ENCODE peak calls at places on chromosomes 12 and 14, in seven cellular contexts. C, H, R, O, B, I and A are unnamed samples.

GRCh38 chr12:94628369-94628768 is 22.0 kb downstream of the TMCC3 start:
- DNase-seq in C (no peak), H (no peak), R (no peak), O (no peak), B (no peak), I (no peak), A (no peak)

GRCh38 chr12:122021193-122021821 is 377 bp upstream of the BCL7A start:
- DNase-seq in C (peak), H (peak), R (no peak), O (no peak), B (no peak), I (no peak), A (peak)

GRCh38 chr14:35224615-35225014 is 67.6 kb upstream of the PSMA6 start:
- DNase-seq in C (no peak), H (no peak), R (no peak), O (no peak), B (no peak), I (no peak), A (no peak)

GRCh38 chr12:25241171-25242020 is 9.3 kb downstream of the KRAS start:
- DNase-seq in C (no peak), H (no peak), R (peak), O (peak), B (no peak), I (peak), A (peak)

GRCh38 chr14:70887207-70888150 is 19.8 kb upstream of the PCNX1 start:
- DNase-seq in C (no peak), H (no peak), R (peak), O (peak), B (no peak), I (peak), A (peak)

GRCh38 chr14:91264151-91265150 is 19.9 kb upstream of the GPR68 start:
- DNase-seq in C (peak), H (no peak), R (no peak), O (no peak), B (no peak), I (no peak), A (no peak)

GRCh38 chr14:91159182-91159581 is 45.3 kb downstream of the DGLUCY start:
- DNase-seq in C (no peak), H (no peak), R (no peak), O (no peak), B (no peak), I (no peak), A (no peak)

GRCh38 chr14:56514663-56515371 is 64.8 kb upstream of the TMEM260 start:
- DNase-seq in C (no peak), H (peak), R (no peak), O (peak), B (no peak), I (peak), A (peak)

GRCh38 chr14:24481622-24482324 is 26.3 kb downstream of the CMA1 start:
- DNase-seq in C (peak), H (peak), R (peak), O (peak), B (peak), I (no peak), A (peak)

GRCh38 chr12:4416276-4416675 is 29.3 kb downstream of the FGF6 start:
- DNase-seq in C (no peak), H (no peak), R (no peak), O (no peak), B (no peak), I (no peak), A (no peak)

GRCh38 chr14:71855399-71856036 is 76.7 kb upstream of the RGS6 start:
- DNase-seq in C (peak), H (peak), R (peak), O (peak), B (peak), I (peak), A (peak)

GRCh38 chr12:18570543-18570942 is 167.3 kb downstream of the PLCZ1 start:
- DNase-seq in C (no peak), H (no peak), R (no peak), O (no peak), B (no peak), I (no peak), A (no peak)

GRCh38 chr14:24837280-24838046 is 203.5 kb upstream of the GZMB start:
- DNase-seq in C (no peak), H (no peak), R (no peak), O (no peak), B (no peak), I (peak), A (no peak)

GRCh38 chr12:108635201-108635996 is 1.7 kb upstream of the SELPLG start:
- DNase-seq in C (no peak), H (no peak), R (no peak), O (no peak), B (peak), I (no peak), A (no peak)
- H3K4me3 ChIP-seq in C (no peak), H (no peak), R (no peak), O (no peak), B (peak), I (no peak), A (no peak)

GRCh38 chr14:21917699-21918436 is 244.2 kb upstream of the OR4E1 start:
- DNase-seq in C (peak), H (peak), R (peak), O (peak), B (peak), I (peak), A (peak)

GRCh38 chr14:21911877-21912276 is 238.3 kb upstream of the OR4E1 start:
- DNase-seq in C (no peak), H (no peak), R (no peak), O (no peak), B (no peak), I (no peak), A (no peak)

GRCh38 chr14:21915814-21916213 is 242.2 kb upstream of the OR4E1 start:
- DNase-seq in C (peak), H (no peak), R (peak), O (no peak), B (no peak), I (no peak), A (peak)

GRCh38 chr14:21910260-21910659 is 236.6 kb upstream of the OR4E1 start:
- DNase-seq in C (no peak), H (no peak), R (no peak), O (no peak), B (no peak), I (no peak), A (no peak)

DNA sequence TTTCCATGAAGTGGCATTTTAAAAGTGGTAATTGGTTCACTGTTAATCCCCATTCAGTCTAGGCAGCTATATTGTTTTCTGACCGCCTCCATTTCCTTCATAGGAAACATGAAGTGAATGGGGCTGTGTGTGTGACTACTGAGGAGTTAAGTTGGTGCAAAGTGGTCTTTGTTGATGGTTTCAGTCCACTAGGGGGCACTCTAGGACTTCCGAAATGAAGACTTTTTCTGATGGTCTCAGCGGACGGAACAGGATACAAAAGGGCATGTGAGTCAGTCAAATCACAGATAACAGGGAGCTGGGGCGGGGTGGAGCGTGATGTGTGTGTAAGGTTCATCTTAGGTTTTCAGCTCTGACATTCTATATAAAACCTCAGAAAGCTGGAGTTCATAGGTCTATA is 240.1 kb upstream of the OR4E1 start:
- DNase-seq in C (peak), H (peak), R (peak), O (peak), B (peak), I (peak), A (peak)
- TF ChIP-seq CTCF in C (peak), H (peak), R (peak), O (peak), B (peak), I (peak), A (peak)

DNA sequence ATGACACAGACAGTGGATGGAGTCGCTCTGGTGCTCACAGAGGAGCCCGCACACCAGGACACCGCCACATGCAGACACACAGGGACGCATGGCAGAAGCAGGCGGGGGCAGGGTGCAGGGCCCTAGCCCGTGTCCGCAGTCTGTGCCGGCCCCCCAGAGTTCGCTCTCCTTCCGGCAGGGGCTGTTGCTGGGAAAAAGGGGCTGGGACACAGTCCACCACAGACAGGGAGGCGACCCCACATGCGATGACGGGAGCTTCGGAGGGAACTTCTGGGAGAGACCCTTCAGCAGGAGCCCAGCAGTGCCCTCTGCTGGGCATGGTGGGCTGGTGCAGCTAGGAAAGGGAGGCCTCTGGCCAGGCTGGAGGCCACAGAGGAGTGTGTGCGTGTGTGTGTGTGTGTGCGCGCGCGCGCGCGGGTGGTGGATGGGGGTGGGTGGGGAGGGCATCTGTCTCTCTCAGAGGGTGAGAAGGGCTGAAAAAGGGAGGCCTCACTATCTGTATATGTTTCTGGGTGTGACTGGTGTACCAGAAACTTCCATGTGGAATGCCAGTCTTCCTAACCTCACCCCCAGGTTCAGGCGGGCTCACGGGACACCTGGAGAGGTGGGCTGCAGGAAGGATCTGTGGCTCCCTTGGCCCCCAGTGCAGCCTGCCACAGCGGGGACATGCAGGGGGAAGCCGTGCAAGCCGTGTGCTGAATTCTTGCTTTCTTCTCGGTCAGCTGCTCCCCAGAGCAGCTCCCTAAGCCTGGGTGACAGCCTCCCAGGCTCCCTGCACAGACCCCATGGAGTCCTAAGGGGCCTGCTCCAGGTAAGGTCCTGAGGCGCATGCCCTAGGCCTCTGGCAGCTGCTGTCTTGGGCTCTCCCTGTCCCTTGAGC is 60.7 kb downstream of the PLEKHG3 start:
- DNase-seq in C (peak), H (peak), R (no peak), O (peak), B (peak), I (peak), A (peak)
- H3K4me3 ChIP-seq in C (no peak), H (peak), R (peak), O (peak), B (no peak), I (peak), A (peak)

DNA sequence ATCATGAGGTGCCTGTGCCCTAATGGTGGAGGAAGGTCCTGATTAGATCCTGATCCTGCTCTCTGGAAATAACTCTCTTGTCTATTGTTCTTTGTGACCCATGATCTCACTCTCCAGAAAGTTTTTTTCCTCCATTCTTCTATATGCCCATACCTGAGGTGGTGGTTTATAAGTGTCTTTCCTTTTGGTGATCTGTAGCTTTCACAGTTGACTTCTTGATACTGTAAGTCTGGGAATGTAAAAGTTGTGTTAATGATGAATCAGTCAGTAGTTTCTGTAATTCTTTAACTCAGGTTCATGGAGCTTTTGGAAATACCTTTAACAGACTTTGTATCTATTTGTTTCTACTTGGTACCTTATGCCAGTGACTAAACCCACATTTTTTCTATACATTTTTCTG is 444.0 kb upstream of the FLRT2 start:
- DNase-seq in C (no peak), H (no peak), R (no peak), O (no peak), B (no peak), I (no peak), A (no peak)
- TF ChIP-seq CTCF in C (no peak), H (no peak), R (no peak), O (no peak), B (no peak), I (no peak), A (no peak)

DNA sequence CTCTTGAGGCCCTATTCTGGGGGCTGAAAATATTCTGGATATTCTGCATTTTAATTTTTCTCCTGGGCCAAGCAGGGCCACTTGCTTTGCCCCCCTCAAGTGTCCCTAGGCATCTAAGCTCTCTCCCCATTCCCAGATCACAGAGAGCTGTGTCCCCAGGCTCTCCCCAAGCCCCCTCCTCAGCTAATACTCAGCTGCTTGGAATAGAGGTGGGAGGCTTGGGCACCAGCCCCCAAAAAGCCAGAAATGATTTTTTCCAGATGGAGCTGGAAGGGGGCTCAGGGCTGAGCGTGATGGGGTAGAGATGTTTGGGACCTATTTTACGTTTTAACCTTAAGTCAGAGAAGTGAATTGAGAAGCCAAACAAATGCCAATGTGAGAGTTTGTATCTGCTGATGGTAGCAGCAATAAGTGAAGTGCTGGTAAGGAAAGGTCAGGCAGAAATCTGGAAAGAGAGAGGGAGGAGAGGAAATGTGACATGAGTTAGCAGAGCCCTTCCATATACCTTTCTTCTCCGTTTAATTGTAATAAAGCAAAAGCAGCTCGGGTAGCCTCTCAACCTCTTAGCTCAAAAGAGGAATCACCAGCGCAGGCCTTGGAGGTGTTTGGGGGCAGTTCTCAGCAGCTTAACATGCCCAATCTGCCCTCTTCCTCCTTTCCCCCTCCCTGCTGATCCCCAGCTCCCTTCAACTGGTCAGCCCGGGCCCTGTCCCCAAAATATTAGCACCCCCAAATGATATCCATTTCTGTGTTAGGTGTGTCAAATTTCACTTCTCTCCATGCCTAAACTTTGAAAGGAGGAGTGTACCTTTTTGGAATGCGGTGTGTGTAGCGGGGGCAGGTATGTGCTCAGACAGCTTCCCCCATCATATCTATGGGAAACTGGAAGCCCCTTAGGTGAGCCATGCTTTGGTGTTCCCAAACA is 5.0 kb upstream of the HOXC6 start:
- DNase-seq in C (no peak), H (no peak), R (no peak), O (no peak), B (no peak), I (no peak), A (no peak)
- H3K4me3 ChIP-seq in C (no peak), H (no peak), R (no peak), O (no peak), B (no peak), I (no peak), A (no peak)

GRCh38 chr14:61560323-61560722 is 135.0 kb upstream of the HIF1A start:
- DNase-seq in C (no peak), H (no peak), R (no peak), O (peak), B (no peak), I (no peak), A (peak)

GRCh38 chr14:61559641-61560201 is 135.6 kb upstream of the HIF1A start:
- DNase-seq in C (no peak), H (peak), R (no peak), O (no peak), B (no peak), I (no peak), A (no peak)

GRCh38 chr14:61562321-61563161 is 132.8 kb upstream of the HIF1A start:
- DNase-seq in C (peak), H (no peak), R (peak), O (peak), B (no peak), I (peak), A (peak)

GRCh38 chr14:61561657-61562276 is 133.5 kb upstream of the HIF1A start:
- DNase-seq in C (peak), H (peak), R (peak), O (peak), B (no peak), I (peak), A (peak)

GRCh38 chr14:61561144-61561543 is 134.2 kb upstream of the HIF1A start:
- DNase-seq in C (no peak), H (peak), R (peak), O (peak), B (no peak), I (peak), A (peak)
- TF ChIP-seq CTCF in C (no peak), H (peak), R (no peak), O (peak), B (no peak), I (no peak), A (peak)

GRCh38 chr12:111775205-111776193 is 8.8 kb downstream of the ALDH2 start:
- DNase-seq in C (peak), H (peak), R (peak), O (peak), B (peak), I (peak), A (peak)
- H3K4me3 ChIP-seq in C (no peak), H (peak), R (no peak), O (peak), B (peak), I (no peak), A (peak)